ENCODE peak calls at places on chromosomes 12 and 14, in ten cellular contexts. S is thoracic aorta, Z is A549, A is esophagus squamous epithelium, Y is neuronal stem cell, T is mesenchymal stem cell, V is dorsolateral prefrontal cortex, K is endothelial cell of umbilical vein, H is Panc1, N is GM23248. F is an unnamed sample.

GRCh38 chr14:92443167-92443566 is 70.4 kb upstream of the RIN3 start:
- DNase-seq in T (no peak), V (no peak), K (no peak), Y (no peak), H (no peak), N (no peak), Z (no peak), S (no peak), A (no peak), F (no peak)

GRCh38 chr12:43789941-43790340 is 16.2 kb downstream of the TWF1 start:
- DNase-seq in A (no peak), Y (no peak), T (no peak), S (no peak), Z (no peak), K (peak), V (no peak), N (peak), H (no peak), F (no peak)

GRCh38 chr12:116599285-116600122 is 40.3 kb downstream of the MAP1LC3B2 start:
- DNase-seq in H (no peak), Y (peak), S (peak), V (peak), N (peak), T (peak), K (peak), A (peak), Z (peak), F (peak)

GRCh38 chr14:44149597-44149996 is 357.5 kb downstream of the FSCB start:
- DNase-seq in S (no peak), T (peak), A (no peak), N (no peak), Z (peak), H (no peak), Y (peak), K (no peak), V (no peak), F (no peak)

GRCh38 chr14:95123895-95124579 is 33.3 kb downstream of the DICER1 start:
- DNase-seq in K (no peak), Y (no peak), Z (no peak), H (no peak), V (no peak), N (no peak), T (no peak), A (no peak), S (no peak), F (peak)

GRCh38 chr12:123771261-123771660 is 9.2 kb downstream of the DNAH10 start:
- DNase-seq in Z (no peak), S (no peak), K (no peak), A (no peak), T (no peak), N (no peak), Y (no peak), H (no peak), V (no peak), F (no peak)

GRCh38 chr12:15684896-15685658 is 104.1 kb downstream of the EPS8 start:
- DNase-seq in Z (no peak), H (no peak), Y (no peak), N (peak), K (no peak), T (no peak), A (no peak), S (no peak), V (no peak), F (no peak)

GRCh38 chr14:24339284-24340151 is at the start of gene RIPK3:
- DNase-seq in H (no peak), K (peak), Y (no peak), Z (no peak), S (no peak), V (no peak), T (peak), A (no peak), N (peak), F (peak)

GRCh38 chr12:89525002-89525823 is 617 bp upstream of the GALNT4 start:
- DNase-seq in Y (peak), K (peak), A (no peak), Z (peak), V (peak), S (no peak), T (peak), N (peak), H (no peak), F (peak)

GRCh38 chr12:128745772-128746689 is 77.7 kb downstream of the SLC15A4 start:
- DNase-seq in Y (no peak), V (no peak), T (no peak), A (no peak), Z (no peak), H (no peak), N (no peak), K (no peak), S (no peak), F (no peak)

GRCh38 chr12:5307065-5307464 is 124.8 kb upstream of the NTF3 start:
- DNase-seq in N (no peak), Z (no peak), H (no peak), S (no peak), Y (no peak), T (no peak), V (no peak), A (no peak), K (no peak), F (no peak)

GRCh38 chr14:83764656-83765055 is 1765.3 kb upstream of the FLRT2 start:
- DNase-seq in N (no peak), Y (no peak), V (no peak), T (no peak), Z (no peak), H (no peak), S (no peak), A (no peak), K (no peak), F (no peak)

GRCh38 chr14:91129261-91129660 is 15.4 kb downstream of the DGLUCY start:
- DNase-seq in T (peak), S (no peak), A (no peak), Y (no peak), V (no peak), N (no peak), K (no peak), H (no peak), Z (no peak), F (no peak)

GRCh38 chr12:105954891-105955607 is 183.7 kb downstream of the NUAK1 start:
- DNase-seq in T (peak), H (no peak), A (no peak), V (no peak), Y (no peak), N (peak), Z (no peak), K (no peak), S (no peak), F (no peak)

GRCh38 chr12:130572553-130572952 is 143.5 kb downstream of the RIMBP2 start:
- DNase-seq in H (no peak), Z (no peak), V (no peak), N (no peak), A (no peak), S (no peak), Y (no peak), K (no peak), T (no peak), F (no peak)

GRCh38 chr12:111277570-111277969 is 91.3 kb downstream of the PHETA1 start:
- DNase-seq in S (no peak), Z (no peak), Y (no peak), K (no peak), H (no peak), V (no peak), A (no peak), T (no peak), N (no peak), F (no peak)

DNA sequence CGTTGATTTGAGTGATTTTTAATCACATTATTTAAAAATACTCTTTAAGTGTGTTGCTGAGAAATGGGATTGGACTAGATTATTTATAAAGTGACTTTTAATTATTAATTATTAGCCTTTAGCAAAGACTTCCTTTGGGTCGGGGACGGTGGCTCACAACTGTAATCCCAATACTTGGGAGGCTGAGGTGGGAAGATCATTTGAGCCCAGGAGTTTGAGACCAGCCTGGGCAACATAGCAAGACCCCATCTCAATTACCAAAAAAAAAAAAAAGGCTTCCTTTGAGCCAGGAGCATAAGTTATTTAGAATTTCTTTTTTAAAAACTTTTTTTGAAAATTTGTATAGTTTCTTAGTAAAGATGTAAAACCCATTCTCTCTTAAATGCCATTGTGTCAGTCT is 8.8 kb downstream of the CHURC1 start:
- DNase-seq in S (no peak), Z (no peak), Y (no peak), V (no peak), K (no peak), A (no peak), T (no peak), N (no peak), H (no peak), F (no peak)
- H3K27ac ChIP-seq in S (no peak), Z (no peak), Y (no peak), V (no peak), K (no peak), A (no peak), T (no peak), N (no peak), H (no peak), F (no peak)

DNA sequence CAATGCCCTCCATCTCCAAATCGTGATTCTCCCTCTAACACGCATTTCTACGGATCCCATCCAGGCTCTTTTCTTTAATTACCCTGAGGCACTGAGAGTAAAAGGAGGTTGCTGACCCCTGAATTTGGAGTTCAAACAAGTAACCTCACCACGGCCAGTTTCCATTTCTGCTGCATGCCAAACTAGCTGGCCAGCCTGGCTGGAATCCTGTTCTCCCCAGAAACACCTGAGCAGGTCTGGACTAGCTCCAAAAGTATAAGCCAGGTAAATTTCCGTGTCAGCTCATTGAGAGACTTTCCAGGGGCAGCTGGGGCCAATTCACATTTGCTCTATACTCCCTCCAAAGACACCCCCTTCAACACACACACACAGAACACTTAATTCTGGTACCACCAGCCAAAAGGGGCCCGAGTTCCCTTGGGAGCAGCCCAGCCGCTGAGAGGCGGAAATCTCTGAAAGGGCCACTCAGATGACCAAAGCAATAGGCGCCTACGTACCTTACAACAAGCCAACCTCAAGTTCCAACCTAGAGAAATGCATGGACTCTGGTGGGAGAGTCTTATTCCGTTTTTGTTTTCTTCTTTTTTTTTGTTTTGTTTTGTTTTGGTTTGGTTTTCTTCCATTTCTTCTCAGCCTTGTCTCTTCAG is 131.4 kb downstream of the NDUFA12 start:
- DNase-seq in H (no peak), T (no peak), Z (no peak), V (no peak), Y (no peak), K (no peak), N (no peak), A (no peak), S (no peak), F (no peak)
- H3K4me3 ChIP-seq in H (no peak), T (no peak), Z (no peak), V (peak), Y (no peak), K (no peak), N (no peak), A (no peak), S (no peak), F (no peak)

GRCh38 chr12:121214855-121215745 is 5.2 kb downstream of the P2RX4 start:
- DNase-seq in Z (peak), A (no peak), V (no peak), K (peak), Y (no peak), S (no peak), N (peak), T (peak), H (peak), F (no peak)
- H3K27ac ChIP-seq in Z (peak), A (peak), V (peak), K (peak), Y (no peak), S (no peak), N (peak), T (no peak), H (no peak), F (peak)

GRCh38 chr12:132154341-132154761 is 10.1 kb downstream of the NOC4L start:
- DNase-seq in V (no peak), A (no peak), Z (no peak), H (no peak), K (no peak), Y (no peak), T (no peak), S (no peak), N (no peak), F (peak)

GRCh38 chr12:132154941-132155770 is 10.9 kb downstream of the NOC4L start:
- DNase-seq in V (no peak), S (no peak), Z (peak), N (peak), T (no peak), K (no peak), H (no peak), Y (no peak), A (no peak), F (peak)

GRCh38 chr12:132157733-132158409 is 13.6 kb downstream of the NOC4L start:
- DNase-seq in H (no peak), A (no peak), N (no peak), K (no peak), S (no peak), T (no peak), V (no peak), Y (no peak), Z (no peak), F (no peak)

GRCh38 chr12:132156926-132157325 is 12.7 kb downstream of the NOC4L start:
- DNase-seq in A (no peak), H (no peak), V (no peak), Y (no peak), N (no peak), K (no peak), S (no peak), T (no peak), Z (no peak), F (no peak)

DNA sequence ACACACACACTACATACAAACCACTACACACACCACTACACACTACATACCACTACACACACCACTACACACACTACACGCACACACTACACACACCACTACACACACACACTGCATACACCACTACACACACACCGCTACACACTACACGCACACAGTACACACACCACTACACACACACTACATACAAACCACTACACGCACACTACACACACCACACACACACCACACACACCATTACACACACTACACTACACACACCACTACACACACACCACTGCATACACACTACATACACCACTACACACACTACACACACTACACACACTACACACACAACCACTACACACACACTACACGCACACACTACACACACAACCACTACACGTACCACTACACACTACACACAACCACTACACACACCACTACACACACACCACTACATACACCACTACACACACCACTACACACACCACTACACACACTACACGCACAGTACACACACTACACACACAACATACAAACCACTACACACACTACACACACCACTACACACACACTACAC is 12.0 kb downstream of the NOC4L start:
- DNase-seq in S (no peak), Z (no peak), V (no peak), N (no peak), H (no peak), A (no peak), Y (no peak), T (no peak), K (no peak), F (no peak)
- H3K4me3 ChIP-seq in S (no peak), Z (no peak), V (no peak), N (no peak), H (no peak), A (no peak), Y (no peak), T (no peak), K (no peak), F (no peak)

DNA sequence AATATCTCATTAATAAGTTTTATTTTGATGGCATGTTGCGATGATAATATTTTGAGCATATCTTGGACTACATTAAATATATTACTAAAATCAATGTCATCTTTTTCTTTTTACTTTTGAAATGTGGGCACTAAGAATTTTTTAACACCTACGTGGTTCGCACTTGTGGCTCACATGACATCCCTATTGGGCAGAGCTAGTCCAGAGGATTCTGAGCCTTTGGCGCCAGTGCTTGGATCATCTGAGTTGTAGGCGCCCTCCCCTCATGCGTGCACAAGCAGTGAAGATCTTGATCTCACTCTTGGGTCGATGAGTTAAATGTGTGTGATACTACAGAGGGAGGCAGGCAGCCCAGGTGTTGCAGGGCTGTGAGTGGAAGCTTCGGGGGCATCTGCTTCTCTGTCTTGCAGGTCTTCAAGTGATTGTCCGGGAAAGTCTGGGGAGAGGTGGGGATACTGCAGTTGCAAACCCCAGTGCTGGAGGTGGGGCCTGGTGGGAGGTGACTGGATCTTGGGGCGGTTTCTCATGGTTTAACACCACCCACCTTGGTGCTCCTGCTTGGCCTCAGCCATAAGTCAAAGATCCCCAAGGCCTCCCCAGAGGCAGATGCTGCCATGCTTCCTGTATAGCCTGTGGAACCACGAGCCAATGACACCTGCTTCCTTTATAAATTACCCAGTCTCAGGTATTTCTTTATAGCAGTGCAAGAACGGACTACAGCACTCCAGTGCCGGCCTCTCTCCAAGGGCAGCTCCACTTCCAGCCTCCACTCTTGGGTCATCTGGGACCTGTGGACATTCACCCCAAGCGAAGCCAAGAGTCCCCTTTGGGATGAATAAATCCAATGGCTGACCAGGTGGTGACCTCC is 46.1 kb upstream of the PPP2R5C start:
- DNase-seq in S (no peak), K (no peak), Z (no peak), H (no peak), N (no peak), V (no peak), Y (no peak), T (no peak), A (no peak), F (no peak)
- H3K27ac ChIP-seq in S (no peak), K (no peak), Z (no peak), H (no peak), N (no peak), V (no peak), Y (no peak), T (no peak), A (no peak), F (no peak)

GRCh38 chr14:52033131-52033642 is 35.7 kb downstream of the NID2 start:
- DNase-seq in V (no peak), N (peak), Z (no peak), H (no peak), T (peak), A (no peak), S (no peak), K (no peak), Y (no peak), F (no peak)
- H3K4me3 ChIP-seq in V (no peak), N (peak), Z (no peak), H (no peak), T (peak), A (no peak), S (no peak), K (no peak), Y (no peak), F (no peak)

DNA sequence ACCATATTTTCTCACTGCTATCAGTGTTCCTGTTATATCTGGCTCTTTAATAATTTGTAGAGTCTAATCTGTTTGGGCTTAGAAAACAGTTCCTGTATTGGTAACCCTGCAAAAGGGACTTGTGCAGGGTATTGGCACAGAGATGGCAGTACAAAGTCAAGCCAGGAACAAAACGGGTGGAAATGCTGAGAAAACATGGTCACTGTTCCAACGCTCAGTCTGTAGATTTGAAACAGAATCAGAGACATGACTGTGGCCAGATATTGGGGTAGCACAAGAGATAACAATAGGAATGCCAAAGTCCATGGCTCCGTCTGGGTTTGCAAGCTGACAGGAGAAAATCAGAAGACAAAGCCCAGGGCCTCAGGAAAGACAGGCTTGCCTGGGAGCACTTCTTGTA is 290.7 kb upstream of the PDE3A start:
- DNase-seq in K (no peak), T (no peak), A (no peak), N (no peak), Z (no peak), V (no peak), S (no peak), H (no peak), Y (no peak), F (peak)
- H3K27ac ChIP-seq in K (no peak), T (no peak), A (no peak), N (no peak), Z (no peak), V (no peak), S (peak), H (no peak), Y (no peak), F (no peak)

F was measured in right cardiac atrium.